ENCODE peak calls at places on chromosomes 16 and 17, in six cellular contexts. One of them, this sample, is unnamed.

GRCh38 chr17:66455022-66455547 is 152.7 kb downstream of the PRKCA start:
- DNase-seq in WERI-Rb-1: no peak
- DNase-seq in coronary artery: no peak
- DNase-seq in Panc1: no peak
- DNase-seq in dorsolateral prefrontal cortex: no peak
- DNase-seq in WTC11: no peak
- DNase-seq in this sample: no peak

GRCh38 chr17:31559647-31560501 is 168.4 kb downstream of the RAB11FIP4 start:
- DNase-seq in WERI-Rb-1: no peak
- DNase-seq in coronary artery: no peak
- DNase-seq in Panc1: no peak
- DNase-seq in dorsolateral prefrontal cortex: no peak
- DNase-seq in WTC11: peak; percentile 34
- DNase-seq in this sample: peak; percentile 47

GRCh38 chr17:73551756-73552155 is 92.5 kb downstream of the SDK2 start:
- DNase-seq in WERI-Rb-1: peak; percentile 66
- DNase-seq in coronary artery: no peak
- DNase-seq in Panc1: no peak
- DNase-seq in dorsolateral prefrontal cortex: no peak
- DNase-seq in WTC11: peak; percentile 45
- DNase-seq in this sample: no peak

GRCh38 chr16:73771196-73771595 is 525.4 kb upstream of the PSMD7 start:
- DNase-seq in WERI-Rb-1: no peak
- DNase-seq in coronary artery: no peak
- DNase-seq in Panc1: no peak
- DNase-seq in dorsolateral prefrontal cortex: no peak
- DNase-seq in WTC11: no peak
- DNase-seq in this sample: no peak

GRCh38 chr17:27544350-27545131 is 86.4 kb upstream of the LGALS9 start:
- DNase-seq in WERI-Rb-1: no peak
- DNase-seq in coronary artery: no peak
- DNase-seq in Panc1: no peak
- DNase-seq in dorsolateral prefrontal cortex: no peak
- DNase-seq in WTC11: no peak
- DNase-seq in this sample: no peak

GRCh38 chr17:29571486-29571882 is 3.0 kb downstream of the TP53I13 start:
- DNase-seq in WERI-Rb-1: no peak
- DNase-seq in coronary artery: no peak
- DNase-seq in Panc1: no peak
- DNase-seq in dorsolateral prefrontal cortex: no peak
- DNase-seq in WTC11: peak; percentile 7
- DNase-seq in this sample: no peak

GRCh38 chr17:78396436-78397335 is 18.2 kb downstream of the PGS1 start:
- DNase-seq in WERI-Rb-1: no peak
- DNase-seq in coronary artery: no peak
- DNase-seq in Panc1: no peak
- DNase-seq in dorsolateral prefrontal cortex: no peak
- DNase-seq in WTC11: no peak
- DNase-seq in this sample: no peak

GRCh38 chr17:55601874-55602364 is 90.7 kb upstream of the SMIM36 start:
- DNase-seq in WERI-Rb-1: no peak
- DNase-seq in coronary artery: no peak
- DNase-seq in Panc1: peak; percentile 33
- DNase-seq in dorsolateral prefrontal cortex: no peak
- DNase-seq in WTC11: peak; percentile 21
- DNase-seq in this sample: peak; percentile 29

GRCh38 chr16:2210386-2211365 is at the start of gene BRICD5:
- DNase-seq in WERI-Rb-1: peak; percentile 90
- DNase-seq in coronary artery: no peak
- DNase-seq in Panc1: no peak
- DNase-seq in dorsolateral prefrontal cortex: no peak
- DNase-seq in WTC11: peak; percentile 61
- DNase-seq in this sample: no peak

GRCh38 chr16:54268766-54269165 is 17.8 kb downstream of the IRX3 start:
- DNase-seq in WERI-Rb-1: no peak
- DNase-seq in coronary artery: peak; percentile 36
- DNase-seq in Panc1: no peak
- DNase-seq in dorsolateral prefrontal cortex: no peak
- DNase-seq in WTC11: no peak
- DNase-seq in this sample: no peak

GRCh38 chr17:44137891-44138709 is 3.6 kb upstream of the HROB start:
- DNase-seq in WERI-Rb-1: no peak
- DNase-seq in coronary artery: peak; percentile 98
- DNase-seq in Panc1: peak; percentile 73
- DNase-seq in dorsolateral prefrontal cortex: peak; percentile 56
- DNase-seq in WTC11: peak; percentile 60
- DNase-seq in this sample: peak; percentile 99

GRCh38 chr17:63753215-63753614 is 11.6 kb upstream of the STRADA start:
- DNase-seq in WERI-Rb-1: no peak
- DNase-seq in coronary artery: no peak
- DNase-seq in Panc1: no peak
- DNase-seq in dorsolateral prefrontal cortex: no peak
- DNase-seq in WTC11: no peak
- DNase-seq in this sample: no peak

GRCh38 chr17:80569936-80570335 is 25.3 kb downstream of the RPTOR start:
- DNase-seq in WERI-Rb-1: no peak
- DNase-seq in coronary artery: no peak
- DNase-seq in Panc1: no peak
- DNase-seq in dorsolateral prefrontal cortex: no peak
- DNase-seq in WTC11: no peak
- DNase-seq in this sample: no peak

GRCh38 chr16:67114793-67115192 is 5.1 kb downstream of the PHAF1 start:
- DNase-seq in WERI-Rb-1: no peak
- DNase-seq in coronary artery: no peak
- DNase-seq in Panc1: no peak
- DNase-seq in dorsolateral prefrontal cortex: no peak
- DNase-seq in WTC11: no peak
- DNase-seq in this sample: no peak

GRCh38 chr17:58507123-58507634 is 7.3 kb downstream of the MTMR4 start:
- DNase-seq in WERI-Rb-1: no peak
- DNase-seq in coronary artery: no peak
- DNase-seq in Panc1: no peak
- DNase-seq in dorsolateral prefrontal cortex: no peak
- DNase-seq in WTC11: no peak
- DNase-seq in this sample: no peak

GRCh38 chr16:2160915-2161551 is 5.5 kb downstream of the TRAF7 start:
- DNase-seq in WERI-Rb-1: no peak
- DNase-seq in coronary artery: no peak
- DNase-seq in Panc1: no peak
- DNase-seq in dorsolateral prefrontal cortex: no peak
- DNase-seq in WTC11: no peak
- DNase-seq in this sample: no peak

GRCh38 chr17:64780096-64781012 is 118.2 kb upstream of the SMURF2 start:
- DNase-seq in WERI-Rb-1: no peak
- DNase-seq in coronary artery: no peak
- DNase-seq in Panc1: no peak
- DNase-seq in dorsolateral prefrontal cortex: no peak
- DNase-seq in WTC11: peak; percentile 87
- DNase-seq in this sample: peak; percentile 81

GRCh38 chr17:27579304-27579703 is 51.7 kb upstream of the LGALS9 start:
- DNase-seq in WERI-Rb-1: no peak
- DNase-seq in coronary artery: no peak
- DNase-seq in Panc1: no peak
- DNase-seq in dorsolateral prefrontal cortex: no peak
- DNase-seq in WTC11: no peak
- DNase-seq in this sample: no peak

GRCh38 chr17:41814195-41814594 is 1.4 kb downstream of the FKBP10 start:
- DNase-seq in WERI-Rb-1: no peak
- DNase-seq in coronary artery: no peak
- DNase-seq in Panc1: no peak
- DNase-seq in dorsolateral prefrontal cortex: no peak
- DNase-seq in WTC11: no peak
- DNase-seq in this sample: no peak

GRCh38 chr16:85126731-85127662 is 14.7 kb upstream of the CIBAR2 start:
- DNase-seq in WERI-Rb-1: peak; percentile 37
- DNase-seq in coronary artery: no peak
- DNase-seq in Panc1: no peak
- DNase-seq in dorsolateral prefrontal cortex: no peak
- DNase-seq in WTC11: peak; percentile 45
- DNase-seq in this sample: peak; percentile 29
- TF ChIP-seq CTCF in WERI-Rb-1: no peak
- TF ChIP-seq CTCF in coronary artery: no peak
- TF ChIP-seq CTCF in Panc1: no peak
- TF ChIP-seq CTCF in dorsolateral prefrontal cortex: no peak
- TF ChIP-seq CTCF in WTC11: no peak
- TF ChIP-seq CTCF in this sample: no peak

GRCh38 chr16:82755570-82756282 is 129.0 kb downstream of the CDH13 start:
- DNase-seq in WERI-Rb-1: peak; percentile 8
- DNase-seq in coronary artery: no peak
- DNase-seq in Panc1: no peak
- DNase-seq in dorsolateral prefrontal cortex: no peak
- DNase-seq in WTC11: peak; percentile 14
- DNase-seq in this sample: no peak
- TF ChIP-seq CTCF in WERI-Rb-1: peak; percentile 24
- TF ChIP-seq CTCF in coronary artery: no peak
- TF ChIP-seq CTCF in Panc1: peak; percentile 19
- TF ChIP-seq CTCF in dorsolateral prefrontal cortex: no peak
- TF ChIP-seq CTCF in WTC11: no peak
- TF ChIP-seq CTCF in this sample: no peak

GRCh38 chr16:85759631-85760419 is 8.9 kb upstream of the C16orf74 start:
- DNase-seq in WERI-Rb-1: no peak
- DNase-seq in coronary artery: no peak
- DNase-seq in Panc1: peak; percentile 17
- DNase-seq in dorsolateral prefrontal cortex: no peak
- DNase-seq in WTC11: peak; percentile 75
- DNase-seq in this sample: no peak
- TF ChIP-seq CTCF in WERI-Rb-1: peak; percentile 45
- TF ChIP-seq CTCF in coronary artery: no peak
- TF ChIP-seq CTCF in Panc1: peak; percentile 84
- TF ChIP-seq CTCF in dorsolateral prefrontal cortex: no peak
- TF ChIP-seq CTCF in WTC11: peak; percentile 36
- TF ChIP-seq CTCF in this sample: peak; percentile 43

DNA sequence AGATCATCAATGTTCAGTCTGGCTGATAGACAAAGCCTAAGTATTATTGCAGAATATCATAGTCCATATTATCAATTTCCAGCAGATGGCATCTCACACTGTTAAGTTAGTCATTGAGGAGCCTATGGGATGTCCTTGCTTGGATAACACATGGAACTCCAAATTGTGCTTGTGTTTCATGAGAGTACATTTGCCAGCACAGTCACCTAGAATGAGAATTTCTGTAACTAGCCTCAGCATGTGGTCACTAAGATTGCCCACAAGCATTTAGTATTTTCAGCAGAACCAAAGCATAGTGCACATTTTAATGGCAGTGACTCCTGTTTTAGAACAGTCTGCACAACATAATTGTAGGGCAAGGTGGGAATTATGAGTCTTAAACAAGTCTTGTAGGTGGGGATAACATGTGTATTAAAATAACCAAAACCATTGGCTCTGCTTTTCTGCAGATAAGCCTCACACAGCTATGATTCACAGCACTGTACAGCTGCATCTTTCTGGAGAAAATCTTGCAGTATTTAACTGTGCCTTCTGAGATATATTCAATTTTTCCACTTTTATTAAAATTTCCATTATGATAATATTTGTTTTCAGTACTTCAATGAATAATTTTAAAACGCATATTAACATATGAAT is 882.8 kb upstream of the SOX9 start:
- DNase-seq in WERI-Rb-1: no peak
- DNase-seq in coronary artery: no peak
- DNase-seq in Panc1: peak; percentile 36
- DNase-seq in dorsolateral prefrontal cortex: no peak
- DNase-seq in WTC11: no peak
- DNase-seq in this sample: peak; percentile 39
- TF ChIP-seq CTCF in WERI-Rb-1: no peak
- TF ChIP-seq CTCF in coronary artery: no peak
- TF ChIP-seq CTCF in Panc1: peak; percentile 33
- TF ChIP-seq CTCF in dorsolateral prefrontal cortex: peak; percentile 65
- TF ChIP-seq CTCF in WTC11: no peak
- TF ChIP-seq CTCF in this sample: peak; percentile 40